ENCODE peak calls at places on chromosome 9, in nine cellular contexts. K, B, D, I, U, R, V, S and Q are unnamed samples.

GRCh38 chr9:79623799-79624721 is 52.3 kb downstream of the TLE4 start:
- DNase-seq in R (peak; percentile 43), U (no peak), B (no peak), S (peak; percentile 24), D (no peak), I (no peak), K (peak; percentile 42), V (peak; percentile 19), Q (no peak)

GRCh38 chr9:132602207-132602606 is 19.8 kb downstream of the BARHL1 start:
- DNase-seq in D (no peak), U (no peak), I (no peak), V (no peak), R (no peak), B (no peak), K (no peak), S (no peak), Q (no peak)

GRCh38 chr9:34049630-34050384 is 1.1 kb upstream of the UBAP2 start:
- DNase-seq in R (no peak), B (no peak), K (no peak), U (no peak), D (no peak), I (no peak), S (peak; percentile 17), V (no peak), Q (no peak)

GRCh38 chr9:131575121-131575640 is 29.9 kb downstream of the PRRT1B start:
- DNase-seq in R (peak; percentile 44), K (no peak), S (no peak), D (no peak), I (no peak), B (no peak), V (no peak), U (no peak), Q (no peak)

GRCh38 chr9:35756275-35756742 is 2.2 kb upstream of the MSMP start:
- DNase-seq in S (peak; percentile 84), I (no peak), U (no peak), K (peak; percentile 35), R (peak; percentile 68), V (no peak), B (no peak), D (no peak), Q (no peak)

GRCh38 chr9:79567671-79568098 is 4.1 kb upstream of the TLE4 start:
- DNase-seq in D (no peak), V (no peak), S (peak; percentile 23), U (no peak), K (no peak), R (no peak), I (no peak), B (no peak), Q (no peak)

GRCh38 chr9:117535439-117535838 is 120.6 kb upstream of the ASTN2 start:
- DNase-seq in R (no peak), K (no peak), S (no peak), V (no peak), B (no peak), I (no peak), U (no peak), D (no peak), Q (no peak)

GRCh38 chr9:90726215-90726614 is 75.4 kb upstream of the SYK start:
- DNase-seq in B (no peak), V (no peak), I (no peak), S (no peak), D (no peak), K (no peak), U (no peak), R (no peak), Q (no peak)

GRCh38 chr9:96245399-96245798 is 56.6 kb downstream of the HSD17B3 start:
- DNase-seq in S (no peak), I (no peak), D (no peak), K (no peak), R (no peak), U (no peak), B (no peak), V (no peak), Q (no peak)